ENCODE peak calls at places on chromosomes 4 and X, in four cellular contexts. A, K, C and F are unnamed samples.

GRCh38 chr4:187666634-187667033 is 328.9 kb upstream of the ZFP42 start:
- DNase-seq in A (no peak), K (no peak), C (no peak), F (no peak)

GRCh38 chr4:118034061-118034785 is at the start of gene NDST3:
- DNase-seq in A (peak), K (peak), C (peak), F (no peak)

GRCh38 chrX:115372026-115372610 is 82.6 kb downstream of the LUZP4 start:
- DNase-seq in A (no peak), K (peak), C (no peak), F (no peak)

GRCh38 chrX:35339796-35340195 is 397.2 kb downstream of the FAM47B start:
- DNase-seq in A (no peak), K (peak), C (no peak), F (no peak)

GRCh38 chrX:41303013-41303412 is 30.9 kb upstream of the DDX3X start:
- DNase-seq in A (no peak), K (no peak), C (no peak), F (no peak)

GRCh38 chrX:134753185-134754008 is 95.1 kb upstream of the PLAC1 start:
- DNase-seq in A (peak), K (peak), C (peak), F (no peak)

GRCh38 chr4:107050525-107051135 is 14.5 kb upstream of the DKK2 start:
- DNase-seq in A (peak), K (peak), C (peak), F (no peak)

GRCh38 chr4:37873383-37873782 is 17.5 kb upstream of the TBC1D1 start:
- DNase-seq in A (no peak), K (peak), C (peak), F (no peak)

GRCh38 chr4:2837904-2838496 is 5.6 kb upstream of the ADD1 start:
- DNase-seq in A (no peak), K (no peak), C (no peak), F (no peak)

GRCh38 chr4:52869196-52869595 is 7.1 kb downstream of the RASL11B start:
- DNase-seq in A (no peak), K (no peak), C (no peak), F (no peak)

GRCh38 chrX:139211568-139212182 is 318.9 kb upstream of the F9 start:
- DNase-seq in A (no peak), K (no peak), C (no peak), F (no peak)

GRCh38 chr4:150078996-150079581 is 844 bp downstream of the DCLK2 start:
- DNase-seq in A (no peak), K (peak), C (no peak), F (no peak)

GRCh38 chrX:48864210-48864609 is 28.8 kb upstream of the PCSK1N start:
- DNase-seq in A (peak), K (no peak), C (peak), F (no peak)

GRCh38 chr4:75080888-75081287 is 148.0 kb downstream of the PARM1 start:
- DNase-seq in A (no peak), K (no peak), C (no peak), F (no peak)

GRCh38 chrX:1813809-1814208 is 198.9 kb downstream of the ASMT start:
- DNase-seq in A (no peak), K (no peak), C (no peak), F (no peak)

GRCh38 chr4:114078636-114079035 is 99.2 kb upstream of the ARSJ start:
- DNase-seq in A (no peak), K (no peak), C (no peak), F (no peak)

GRCh38 chr4:120830204-120830603 is 92.3 kb downstream of the PRDM5 start:
- DNase-seq in A (no peak), K (no peak), C (no peak), F (no peak)

GRCh38 chr4:35963969-35964515 is 280.3 kb downstream of the ARAP2 start:
- DNase-seq in A (no peak), K (no peak), C (no peak), F (no peak)

GRCh38 chrX:19888419-19888879 is 1.0 kb upstream of the SH3KBP1 start:
- DNase-seq in A (peak), K (peak), C (peak), F (no peak)

GRCh38 chr4:158121203-158121586 is 51.6 kb downstream of the GASK1B start:
- DNase-seq in A (no peak), K (peak), C (peak), F (no peak)

GRCh38 chr4:148561467-148561866 is 119.3 kb upstream of the NR3C2 start:
- DNase-seq in A (no peak), K (no peak), C (no peak), F (no peak)
- TF ChIP-seq POLR2AphosphoS2 in A (no peak), K (no peak), C (no peak), F (no peak)

DNA sequence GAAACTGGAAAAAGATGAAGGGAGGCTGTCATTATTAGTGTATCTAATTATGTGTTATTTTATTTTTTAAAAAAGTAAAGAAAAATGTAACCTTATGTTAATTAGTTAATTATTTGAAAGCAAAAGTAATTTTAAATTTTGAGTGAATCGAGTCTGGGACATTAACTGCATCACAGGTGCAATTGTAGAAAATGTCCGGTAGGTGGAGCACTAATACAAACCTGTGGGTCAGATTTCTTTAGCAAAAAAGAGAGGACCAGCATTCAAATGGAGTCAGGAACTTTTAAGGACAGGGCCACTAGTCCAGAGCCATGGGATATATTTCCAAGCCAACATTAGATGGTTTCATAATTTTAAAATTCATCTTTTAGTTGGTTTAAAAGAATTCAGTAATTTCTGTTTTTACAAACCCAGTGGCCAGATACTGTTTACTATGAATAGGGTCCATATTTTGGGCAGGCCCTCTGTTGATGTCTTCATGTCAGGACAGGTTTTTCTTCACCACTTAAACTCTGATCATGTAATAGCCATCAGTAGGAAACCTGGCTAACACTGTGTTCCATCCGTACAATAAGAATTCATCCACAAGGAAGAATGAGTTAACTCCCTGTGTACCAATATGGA is 27.2 kb downstream of the BST1 start:
- DNase-seq in A (peak), K (peak), C (peak), F (peak)
- TF ChIP-seq POLR2AphosphoS2 in A (no peak), K (no peak), C (no peak), F (no peak)

DNA sequence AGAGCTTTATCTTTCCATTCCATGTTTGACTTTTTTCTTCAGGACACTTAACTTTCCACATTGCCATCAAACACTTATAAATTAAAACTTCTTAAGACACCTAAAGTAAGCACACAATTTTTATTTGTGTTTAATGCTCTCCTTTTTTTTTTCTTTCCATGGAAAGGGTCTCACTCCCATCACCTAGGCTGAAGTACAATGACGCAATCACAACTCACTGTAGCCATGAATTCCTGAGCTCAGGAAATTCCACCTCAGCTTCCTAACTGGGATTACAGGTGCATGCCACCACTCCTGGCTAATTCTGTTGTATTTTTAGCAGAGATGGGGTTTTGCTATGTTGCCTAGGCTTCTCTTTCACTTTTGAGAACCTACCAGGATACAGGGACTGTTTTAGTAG is 7.3 kb downstream of the SMR3A start:
- DNase-seq in A (no peak), K (no peak), C (no peak), F (no peak)
- TF ChIP-seq POLR2AphosphoS2 in A (no peak), K (no peak), C (no peak), F (no peak)

DNA sequence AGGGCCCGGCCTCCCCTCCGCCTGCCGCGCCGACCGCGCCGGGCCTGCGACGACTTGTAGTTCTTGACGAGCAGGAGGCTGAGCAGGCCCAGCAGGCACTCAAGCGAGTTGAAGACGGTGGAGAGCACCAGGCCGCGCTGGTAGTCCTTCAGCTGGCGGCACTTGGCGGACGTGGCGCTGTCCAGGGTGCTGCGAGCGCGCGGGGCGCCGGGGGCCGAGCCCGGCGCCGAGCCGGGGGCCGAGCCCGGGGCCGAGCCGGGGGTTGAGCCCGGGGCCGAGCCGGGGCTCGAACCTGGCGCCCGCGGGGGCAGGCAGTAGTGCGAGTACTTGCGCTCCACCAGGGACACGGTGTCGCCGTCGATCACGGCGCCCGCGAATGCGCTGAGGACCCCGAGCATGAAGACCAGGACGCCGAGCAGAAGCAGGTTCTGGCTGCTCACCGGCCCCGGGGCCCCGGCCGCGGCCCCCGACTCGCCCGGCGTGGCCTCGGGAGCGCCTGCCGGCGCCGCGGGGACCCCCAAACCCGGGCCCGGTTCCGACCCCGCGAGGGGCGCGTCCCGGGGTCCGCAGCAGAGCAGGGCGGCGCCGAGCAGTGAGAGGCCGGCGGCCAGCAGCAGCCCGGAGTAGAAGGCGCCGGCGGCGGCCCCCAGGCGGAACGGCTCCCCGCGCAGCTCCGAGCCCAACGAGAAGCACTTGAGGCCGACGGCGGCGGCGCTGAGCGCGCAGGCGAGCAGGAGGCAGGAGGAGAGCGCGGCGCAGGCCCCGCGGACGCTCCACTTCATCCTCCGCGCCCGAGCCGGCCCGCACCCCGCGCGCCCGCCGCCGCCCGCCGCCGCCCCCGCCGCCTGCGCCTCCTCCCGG is 584 bp downstream of the TMEM271 start:
- DNase-seq in A (no peak), K (no peak), C (no peak), F (no peak)
- TF ChIP-seq POLR2AphosphoS2 in A (no peak), K (no peak), C (no peak), F (no peak)

DNA sequence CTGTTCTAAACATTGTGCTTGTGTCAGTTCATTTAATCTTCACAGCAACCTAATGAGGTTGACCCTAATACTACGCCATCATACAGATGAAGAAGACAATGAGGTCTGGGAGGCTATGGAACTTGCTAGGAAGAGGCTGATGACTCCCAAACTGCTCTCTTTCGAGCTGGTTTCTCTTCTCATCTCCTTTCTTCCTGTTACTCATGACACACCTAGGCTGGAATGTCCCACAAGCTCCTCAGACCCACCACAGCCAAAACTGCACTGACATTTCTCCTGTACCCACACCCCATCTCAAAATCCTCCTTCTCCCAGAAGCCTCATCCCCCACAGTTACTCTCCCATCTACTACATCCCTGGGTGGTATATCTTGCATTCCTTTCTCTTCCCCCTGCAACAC is 27.4 kb upstream of the PJA1 start:
- DNase-seq in A (no peak), K (no peak), C (no peak), F (no peak)
- TF ChIP-seq POLR2AphosphoS2 in A (no peak), K (no peak), C (no peak), F (no peak)

DNA sequence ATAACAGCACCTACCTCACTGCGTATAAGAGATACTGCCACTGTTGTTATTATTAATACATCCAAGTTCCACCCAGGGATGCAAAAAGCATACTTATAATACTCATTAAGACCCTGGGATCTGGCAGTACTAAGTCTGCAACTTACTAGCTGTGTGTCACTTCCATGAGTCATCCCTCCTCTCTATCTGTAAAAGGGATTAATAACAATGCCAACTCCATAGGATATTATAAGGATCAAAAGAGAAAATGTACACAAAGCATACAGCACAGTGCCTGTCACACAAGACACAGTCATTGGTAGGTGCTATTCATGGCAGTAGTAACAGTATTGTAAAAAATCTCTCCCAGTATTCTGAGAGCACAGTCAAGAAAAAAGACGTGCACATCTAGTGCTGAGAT is 216.7 kb downstream of the HS6ST2 start:
- DNase-seq in A (no peak), K (no peak), C (no peak), F (no peak)
- TF ChIP-seq POLR2AphosphoS2 in A (no peak), K (no peak), C (no peak), F (no peak)

GRCh38 chr4:115453416-115453815 is 340.0 kb upstream of the NDST4 start:
- DNase-seq in A (no peak), K (peak), C (no peak), F (no peak)
- TF ChIP-seq POLR2AphosphoS2 in A (no peak), K (no peak), C (no peak), F (no peak)

GRCh38 chr4:687048-687974 is 1.6 kb downstream of the SLC49A3 start:
- DNase-seq in A (peak), K (peak), C (peak), F (no peak)
- TF ChIP-seq POLR2AphosphoS2 in A (no peak), K (no peak), C (no peak), F (no peak)

GRCh38 chr4:18366762-18367358 is 345.3 kb upstream of the LCORL start:
- DNase-seq in A (peak), K (peak), C (peak), F (peak)
- TF ChIP-seq POLR2AphosphoS2 in A (no peak), K (no peak), C (no peak), F (no peak)